ENCODE peak calls at places on chromosomes 7 and 10, in six cellular contexts. K is A549, S is IMR-90, X is K562, R is GM12878, W is HepG2. F is an unnamed sample.

GRCh38 chr10:132450466-132450824 is 53.4 kb downstream of the PWWP2B start:
- DNase-seq in K (no peak), S (no peak), X (no peak), R (no peak), W (no peak), F (no peak)

GRCh38 chr7:158272509-158273137 is 315.0 kb downstream of the PTPRN2 start:
- DNase-seq in K (no peak), S (no peak), X (no peak), R (no peak), W (no peak), F (no peak)

GRCh38 chr7:80481196-80481884 is 30.5 kb downstream of the GNAT3 start:
- DNase-seq in K (no peak), S (no peak), X (no peak), R (no peak), W (no peak), F (no peak)

GRCh38 chr7:54877683-54878082 is 118.7 kb upstream of the SEC61G start:
- DNase-seq in K (no peak), S (no peak), X (no peak), R (no peak), W (peak; percentile 24), F (no peak)

GRCh38 chr7:4753610-4754432 is 21.6 kb upstream of the AP5Z1 start:
- DNase-seq in K (peak; percentile 90), S (peak; percentile 34), X (peak; percentile 84), R (no peak), W (peak; percentile 58), F (peak; percentile 84)

GRCh38 chr7:80145780-80146422 is 11.3 kb downstream of the GNAI1 start:
- DNase-seq in K (no peak), S (peak; percentile 93), X (no peak), R (no peak), W (no peak), F (no peak)

GRCh38 chr10:33381897-33382578 is 47.6 kb upstream of the NRP1 start:
- DNase-seq in K (no peak), S (peak; percentile 86), X (no peak), R (no peak), W (peak; percentile 35), F (no peak)

GRCh38 chr10:11035318-11035920 is 17.7 kb downstream of the CELF2 start:
- DNase-seq in K (no peak), S (peak; percentile 79), X (no peak), R (no peak), W (no peak), F (no peak)

GRCh38 chr7:130901209-130901783 is 167.3 kb upstream of the KLF14 start:
- DNase-seq in K (peak; percentile 74), S (peak; percentile 97), X (no peak), R (no peak), W (no peak), F (no peak)

GRCh38 chr7:129890090-129890489 is 62.7 kb downstream of the UBE2H start:
- DNase-seq in K (no peak), S (no peak), X (no peak), R (no peak), W (no peak), F (no peak)

GRCh38 chr10:10891437-10891836 is 126.2 kb upstream of the CELF2 start:
- DNase-seq in K (no peak), S (peak; percentile 90), X (no peak), R (no peak), W (no peak), F (no peak)

GRCh38 chr10:4062751-4063150 is 277.7 kb upstream of the KLF6 start:
- DNase-seq in K (no peak), S (no peak), X (no peak), R (no peak), W (no peak), F (no peak)

DNA sequence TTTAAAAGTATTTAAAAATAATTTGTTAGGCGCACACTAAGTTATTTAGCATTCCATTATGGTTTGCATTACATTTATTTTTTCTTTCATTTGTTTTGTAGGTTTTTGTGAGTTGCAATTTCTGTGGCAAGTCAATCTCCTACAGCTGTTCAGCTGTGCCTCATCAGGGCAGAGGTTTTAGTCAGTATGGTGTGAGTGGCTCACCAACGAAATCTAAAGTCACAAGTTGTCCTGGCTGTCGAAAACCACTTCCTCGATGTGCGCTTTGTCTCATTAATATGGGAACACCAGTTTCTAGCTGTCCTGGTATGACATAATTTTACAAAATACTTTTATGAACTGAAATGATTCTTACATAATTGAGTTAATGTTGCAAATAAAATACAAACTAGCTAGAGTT is 29.5 kb downstream of the MIOS start:
- DNase-seq in K (no peak), S (no peak), X (no peak), R (no peak), W (no peak), F (no peak)
- TF ChIP-seq BHLHE40 in K (no peak), S (no peak), X (no peak), R (no peak), W (no peak), F (no peak)

GRCh38 chr7:94906035-94906796 is 1.2 kb upstream of the PPP1R9A start:
- DNase-seq in K (no peak), S (no peak), X (no peak), R (no peak), W (peak; percentile 78), F (no peak)

GRCh38 chr7:94909023-94909466 is 1.7 kb downstream of the PPP1R9A start:
- DNase-seq in K (no peak), S (no peak), X (no peak), R (no peak), W (no peak), F (no peak)

GRCh38 chr7:94907420-94908203 is at the start of gene PPP1R9A:
- DNase-seq in K (peak; percentile 72), S (no peak), X (no peak), R (no peak), W (peak; percentile 63), F (peak; percentile 64)

GRCh38 chr7:94907026-94907419 is 371 bp upstream of the PPP1R9A start:
- DNase-seq in K (no peak), S (no peak), X (no peak), R (no peak), W (peak; percentile 12), F (no peak)

DNA sequence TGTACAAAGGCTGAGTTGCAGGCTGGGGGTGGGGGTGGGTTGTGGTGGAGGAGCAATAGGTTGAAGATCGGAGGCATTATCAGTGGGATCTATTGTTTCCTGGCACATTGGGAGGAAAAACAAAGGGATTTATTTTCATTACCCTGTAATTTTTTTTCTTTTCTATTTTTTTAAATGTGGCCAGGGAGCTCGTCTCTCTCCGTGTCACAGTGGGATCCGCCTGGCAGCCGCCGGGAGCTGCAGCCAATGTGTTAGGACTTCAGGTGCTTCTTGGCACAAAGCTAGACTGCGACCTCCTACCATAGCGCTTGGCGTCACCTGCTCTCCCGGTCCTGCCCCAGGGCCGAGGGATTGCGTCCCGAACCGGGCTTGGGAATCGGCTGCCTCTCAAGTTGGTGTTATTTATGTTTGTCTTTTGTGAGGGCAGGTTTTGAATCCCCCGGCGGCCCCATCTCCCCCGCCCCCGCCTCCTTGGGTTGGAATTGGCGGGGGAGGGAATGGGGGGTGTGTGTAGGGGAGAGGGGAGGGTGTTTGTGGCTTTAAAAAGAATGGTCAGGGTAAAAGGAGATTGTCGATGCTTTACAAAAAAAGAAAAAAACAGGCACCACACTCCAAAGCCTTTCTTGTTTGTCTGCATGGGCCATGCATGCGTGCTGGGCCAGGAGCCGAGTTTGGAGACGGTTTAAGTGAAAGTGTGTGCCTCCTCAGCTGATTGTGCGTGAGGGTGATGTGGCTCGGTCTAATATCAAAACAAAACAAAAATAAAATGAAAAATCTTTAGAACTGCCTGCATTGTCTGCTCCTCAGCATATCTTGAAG is 1.0 kb downstream of the PPP1R9A start:
- DNase-seq in K (peak; percentile 57), S (no peak), X (no peak), R (no peak), W (peak; percentile 54), F (peak; percentile 42)
- TF ChIP-seq BHLHE40 in K (no peak), S (no peak), X (no peak), R (no peak), W (no peak), F (no peak)

GRCh38 chr10:133528845-133529575 is 1.8 kb downstream of the CYP2E1 start:
- DNase-seq in K (no peak), S (peak; percentile 6), X (peak; percentile 55), R (no peak), W (no peak), F (no peak)
- TF ChIP-seq BHLHE40 in K (no peak), S (no peak), X (no peak), R (no peak), W (no peak), F (no peak)

GRCh38 chr10:113267616-113268015 is 285.2 kb upstream of the HABP2 start:
- DNase-seq in K (no peak), S (peak; percentile 3), X (no peak), R (no peak), W (no peak), F (no peak)
- TF ChIP-seq BHLHE40 in K (no peak), S (no peak), X (no peak), R (no peak), W (no peak), F (no peak)

DNA sequence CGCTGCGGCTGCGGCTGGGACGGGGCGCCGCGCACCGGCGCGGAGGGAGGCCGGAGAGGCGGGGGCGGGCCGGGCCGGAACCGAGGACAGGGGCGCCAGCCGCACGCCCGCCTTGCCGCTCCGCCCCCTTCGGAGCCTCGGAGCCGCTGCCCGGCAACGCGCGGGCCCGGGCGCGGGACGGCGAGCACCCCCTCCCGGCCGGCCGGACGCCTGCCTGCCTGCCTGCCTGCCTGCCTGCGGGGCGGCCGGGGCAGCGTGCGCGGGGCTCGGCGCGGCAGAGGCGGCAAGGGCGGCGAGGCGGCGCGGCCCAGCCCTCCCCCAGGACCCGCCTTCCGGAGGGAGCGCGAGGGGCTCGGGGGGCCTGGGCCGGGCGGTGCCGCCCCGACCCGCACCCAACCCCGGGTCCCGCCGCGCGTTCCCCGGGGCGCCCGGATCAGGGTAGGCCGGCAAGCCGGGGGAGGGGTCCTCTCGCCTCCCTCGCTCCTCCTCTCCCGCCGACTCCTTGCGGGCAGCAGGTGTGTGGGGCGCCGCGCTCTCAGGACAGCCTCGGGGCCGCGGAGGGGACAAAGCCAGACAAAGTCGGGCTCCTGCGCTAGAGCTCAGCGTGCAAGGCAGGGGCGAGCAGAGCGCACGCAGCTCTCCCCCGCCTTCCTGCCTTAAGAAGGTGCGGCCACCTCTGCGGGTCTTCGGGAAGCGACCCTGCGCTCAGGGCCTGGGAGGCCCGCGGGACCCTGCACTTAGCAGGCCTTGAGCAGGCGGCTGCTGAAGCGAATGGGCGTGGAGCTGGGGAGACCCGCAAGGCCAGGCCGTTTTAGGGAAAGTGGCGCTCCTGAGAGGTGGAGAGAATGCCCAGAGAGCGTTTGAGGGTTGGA is at the start of gene KIAA1549:
- DNase-seq in K (peak; percentile 67), S (peak; percentile 64), X (peak; percentile 91), R (no peak), W (peak; percentile 33), F (peak; percentile 93)
- TF ChIP-seq BHLHE40 in K (no peak), S (peak; percentile 21), X (no peak), R (peak; percentile 63), W (no peak), F (no peak)

GRCh38 chr10:52146766-52147165 is 167.3 kb upstream of the DKK1 start:
- DNase-seq in K (no peak), S (peak; percentile 59), X (no peak), R (no peak), W (no peak), F (no peak)

DNA sequence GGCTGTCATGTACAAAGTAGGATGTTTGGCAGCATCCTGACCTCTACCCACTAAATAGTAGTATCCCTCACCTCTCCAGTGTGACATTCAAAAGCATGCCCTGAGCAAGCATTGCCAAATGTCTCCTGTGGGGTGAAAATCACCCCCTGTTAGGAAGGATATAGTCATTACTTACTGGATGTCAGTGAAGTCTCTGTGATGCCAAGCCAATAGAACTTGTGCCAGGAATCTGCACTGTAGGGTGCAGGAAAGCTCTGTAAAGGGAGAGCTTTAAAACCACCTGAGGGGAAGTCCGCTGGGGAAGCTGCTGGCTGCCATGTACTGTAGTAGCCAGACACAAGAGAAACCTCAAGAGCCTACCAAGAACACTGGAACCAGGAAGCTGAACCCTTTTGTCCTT is 170.7 kb upstream of the DKK1 start:
- DNase-seq in K (no peak), S (no peak), X (no peak), R (no peak), W (no peak), F (no peak)
- TF ChIP-seq BHLHE40 in K (no peak), S (no peak), X (no peak), R (no peak), W (no peak), F (no peak)

GRCh38 chr10:110918633-110919348 is at the start of gene BBIP1:
- DNase-seq in K (peak; percentile 92), S (peak; percentile 100), X (no peak), R (peak; percentile 99), W (peak; percentile 99), F (peak; percentile 93)
- TF ChIP-seq BHLHE40 in K (no peak), S (no peak), X (no peak), R (peak; percentile 69), W (no peak), F (no peak)

F was measured in HEK293T.